ENCODE peak calls at places on chromosomes 2 and 18, in four cellular contexts. E, M, X and A are unnamed samples.

GRCh38 chr2:240876475-240877251 is 8.0 kb downstream of the AGXT start:
- DNase-seq in E (no peak), M (peak), X (no peak), A (no peak)

GRCh38 chr2:159758686-159759085 is 39.3 kb downstream of the CD302 start:
- DNase-seq in E (no peak), M (no peak), X (no peak), A (no peak)

GRCh38 chr2:240277073-240277806 is 136.8 kb upstream of the OTOS start:
- DNase-seq in E (no peak), M (no peak), X (no peak), A (no peak)

GRCh38 chr2:36672199-36672598 is 24.3 kb upstream of the VIT start:
- DNase-seq in E (peak), M (peak), X (no peak), A (no peak)

GRCh38 chr18:76491801-76492668 is 3.0 kb downstream of the ZNF516 start:
- DNase-seq in E (no peak), M (no peak), X (no peak), A (no peak)

GRCh38 chr2:186554850-186555785 is 34.7 kb upstream of the ITGAV start:
- DNase-seq in E (no peak), M (no peak), X (no peak), A (no peak)

GRCh38 chr2:204842731-204843490 is 297.6 kb downstream of the PARD3B start:
- DNase-seq in E (no peak), M (no peak), X (no peak), A (no peak)

GRCh38 chr18:63506336-63506646 is 29.5 kb downstream of the SERPINB5 start:
- DNase-seq in E (no peak), M (no peak), X (no peak), A (no peak)

GRCh38 chr2:212228651-212229253 is 309.9 kb downstream of the ERBB4 start:
- DNase-seq in E (no peak), M (no peak), X (no peak), A (no peak)

GRCh38 chr18:42310956-42311355 is 355.9 kb downstream of the PIK3C3 start:
- DNase-seq in E (no peak), M (no peak), X (no peak), A (no peak)

GRCh38 chr18:77066689-77067088 is 65.9 kb downstream of the MBP start:
- DNase-seq in E (no peak), M (no peak), X (no peak), A (no peak)

GRCh38 chr18:2715990-2716389 is 60.5 kb downstream of the SMCHD1 start:
- DNase-seq in E (no peak), M (no peak), X (no peak), A (no peak)

GRCh38 chr2:160269803-160270570 is 69.9 kb upstream of the ITGB6 start:
- DNase-seq in E (peak), M (peak), X (peak), A (no peak)

GRCh38 chr2:127897531-127898187 is 11.9 kb upstream of the AMMECR1L start:
- DNase-seq in E (no peak), M (no peak), X (no peak), A (no peak)

GRCh38 chr2:111250448-111251030 is 129.8 kb downstream of the BCL2L11 start:
- DNase-seq in E (no peak), M (peak), X (no peak), A (no peak)

GRCh38 chr2:211941359-211941758 is 597.2 kb downstream of the ERBB4 start:
- DNase-seq in E (no peak), M (no peak), X (no peak), A (no peak)

GRCh38 chr18:64233855-64234254 is 85.0 kb upstream of the LINC00305 start:
- DNase-seq in E (no peak), M (no peak), X (no peak), A (no peak)

GRCh38 chr2:223046470-223047053 is 5.4 kb upstream of the KCNE4 start:
- DNase-seq in E (no peak), M (no peak), X (no peak), A (no peak)

GRCh38 chr2:172403402-172403801 is 24.0 kb upstream of the ITGA6 start:
- DNase-seq in E (no peak), M (no peak), X (no peak), A (no peak)

GRCh38 chr2:214604861-214605260 is 194.0 kb downstream of the VWC2L start:
- DNase-seq in E (no peak), M (no peak), X (no peak), A (no peak)

GRCh38 chr2:2184549-2185249 is 146.4 kb downstream of the MYT1L start:
- DNase-seq in E (no peak), M (no peak), X (no peak), A (no peak)

GRCh38 chr2:75605770-75606535 is 40.6 kb upstream of the MRPL19 start:
- DNase-seq in E (no peak), M (peak), X (no peak), A (no peak)

GRCh38 chr2:230942920-230943896 is 18.2 kb upstream of the GPR55 start:
- DNase-seq in E (no peak), M (no peak), X (no peak), A (no peak)

GRCh38 chr2:100104718-100105677 is 37.4 kb downstream of the AFF3 start:
- DNase-seq in E (no peak), M (no peak), X (peak), A (no peak)

GRCh38 chr18:11874676-11875075 is 23.5 kb downstream of the CHMP1B start:
- DNase-seq in E (no peak), M (no peak), X (no peak), A (no peak)

GRCh38 chr18:11873670-11874340 is 22.6 kb downstream of the CHMP1B start:
- DNase-seq in E (no peak), M (no peak), X (no peak), A (no peak)

GRCh38 chr18:11872479-11873136 is 21.4 kb downstream of the CHMP1B start:
- DNase-seq in E (peak), M (peak), X (peak), A (no peak)

GRCh38 chr18:11868230-11868629 is 17.0 kb downstream of the CHMP1B start:
- DNase-seq in E (no peak), M (no peak), X (no peak), A (no peak)

GRCh38 chr18:11871501-11871900 is 20.3 kb downstream of the CHMP1B start:
- DNase-seq in E (no peak), M (no peak), X (no peak), A (no peak)
- TF ChIP-seq TCF7L2 in E (peak), M (no peak), X (no peak), A (no peak)

GRCh38 chr2:234770715-234771141 is 181.1 kb upstream of the SH3BP4 start:
- DNase-seq in E (no peak), M (peak), X (no peak), A (no peak)
- H3K4me3 ChIP-seq in E (no peak), M (no peak), X (no peak), A (no peak)

GRCh38 chr2:157182834-157183396 is 74.6 kb upstream of the GALNT5 start:
- DNase-seq in E (no peak), M (no peak), X (no peak), A (peak)
- TF ChIP-seq POLR2AphosphoS5 in E (no peak), M (no peak), X (no peak), A (no peak)

GRCh38 chr2:7609556-7610323 is 692.5 kb downstream of the RNF144A start:
- DNase-seq in E (no peak), M (no peak), X (no peak), A (no peak)
- TF ChIP-seq TCF7L2 in E (no peak), M (no peak), X (no peak), A (no peak)

GRCh38 chr2:138780908-138781307 is 718 bp upstream of the NXPH2 start:
- DNase-seq in E (no peak), M (no peak), X (no peak), A (no peak)
- H3K4me3 ChIP-seq in E (no peak), M (peak), X (no peak), A (peak)

GRCh38 chr2:175003875-175004729 is 1.1 kb downstream of the CHN1 start:
- DNase-seq in E (no peak), M (no peak), X (no peak), A (no peak)
- TF ChIP-seq POLR2AphosphoS5 in E (no peak), M (no peak), X (no peak), A (no peak)